ENCODE peak calls at places on chromosomes 6 and 20, in six cellular contexts. U is left cardiac atrium, Y is ELR, D is mesothelial cell of epicardium, V is pons, Z is T-helper 2 cell. P is an unnamed sample.

GRCh38 chr20:11186301-11187008 is 512.7 kb upstream of the JAG1 start:
- DNase-seq in U (no peak), Y (no peak), D (no peak), V (no peak), Z (no peak), P (no peak)

GRCh38 chr6:107728564-107728897 is 95.6 kb downstream of the SCML4 start:
- DNase-seq in U (no peak), Y (no peak), D (no peak), V (no peak), Z (no peak), P (no peak)

GRCh38 chr6:160356074-160356754 is 8.0 kb downstream of the SLC22A3 start:
- DNase-seq in U (no peak), Y (no peak), D (no peak), V (no peak), Z (no peak), P (no peak)

GRCh38 chr6:130029163-130029562 is 10.8 kb downstream of the L3MBTL3 start:
- DNase-seq in U (no peak), Y (no peak), D (no peak), V (no peak), Z (no peak), P (no peak)

GRCh38 chr6:18062733-18063132 is 59.7 kb downstream of the NHLRC1 start:
- DNase-seq in U (no peak), Y (no peak), D (no peak), V (peak), Z (no peak), P (no peak)

GRCh38 chr6:167115054-167115453 is 7.8 kb upstream of the CCR6 start:
- DNase-seq in U (no peak), Y (no peak), D (no peak), V (no peak), Z (no peak), P (no peak)

GRCh38 chr20:13331536-13331935 is 110.5 kb downstream of the ISM1 start:
- DNase-seq in U (no peak), Y (peak), D (no peak), V (no peak), Z (no peak), P (no peak)

GRCh38 chr20:40654876-40655275 is 34.2 kb downstream of the MAFB start:
- DNase-seq in U (peak), Y (no peak), D (no peak), V (no peak), Z (no peak), P (no peak)

GRCh38 chr6:100161782-100162181 is 167.8 kb upstream of the MCHR2 start:
- DNase-seq in U (no peak), Y (peak), D (no peak), V (no peak), Z (no peak), P (no peak)

GRCh38 chr6:158042245-158042798 is 60.7 kb downstream of the SYNJ2 start:
- DNase-seq in U (peak), Y (peak), D (no peak), V (no peak), Z (no peak), P (no peak)

GRCh38 chr6:1481326-1481725 is 92.0 kb downstream of the FOXF2 start:
- DNase-seq in U (no peak), Y (peak), D (no peak), V (no peak), Z (no peak), P (no peak)

P was measured in HAP-1.